ENCODE peak calls at places on chromosomes 13 and 19, in eight cellular contexts. One of them, this sample, is unnamed. For H3K27me3, the result is how much of the 10 kb centered on the place peaks cover.

GRCh38 chr19:4337906-4338440 is 654 bp downstream of the STAP2 start:
- DNase-seq in heart left ventricle: no peak
- DNase-seq in uterus: no peak
- DNase-seq in cardiac muscle cell: peak
- DNase-seq in IMR-90: no peak
- DNase-seq in lower lobe of right lung: no peak
- DNase-seq in heart right ventricle: no peak
- DNase-seq in thoracic aorta: no peak
- DNase-seq in this sample: no peak

GRCh38 chr19:6787393-6787792 is 14.9 kb downstream of the VAV1 start:
- DNase-seq in uterus: no peak
- DNase-seq in lower lobe of right lung: no peak
- DNase-seq in heart left ventricle: no peak
- DNase-seq in cardiac muscle cell: no peak
- DNase-seq in heart right ventricle: no peak
- DNase-seq in thoracic aorta: no peak
- DNase-seq in IMR-90: no peak
- DNase-seq in this sample: no peak

GRCh38 chr19:43799502-43800142 is 2.6 kb downstream of the LYPD5 start:
- DNase-seq in heart right ventricle: no peak
- DNase-seq in thoracic aorta: no peak
- DNase-seq in IMR-90: no peak
- DNase-seq in lower lobe of right lung: no peak
- DNase-seq in uterus: no peak
- DNase-seq in heart left ventricle: no peak
- DNase-seq in cardiac muscle cell: no peak
- DNase-seq in this sample: no peak

GRCh38 chr19:36963262-36963661 is 47.1 kb downstream of the ZNF568 start:
- DNase-seq in lower lobe of right lung: no peak
- DNase-seq in thoracic aorta: no peak
- DNase-seq in heart left ventricle: no peak
- DNase-seq in IMR-90: no peak
- DNase-seq in cardiac muscle cell: no peak
- DNase-seq in uterus: no peak
- DNase-seq in heart right ventricle: no peak
- DNase-seq in this sample: no peak

GRCh38 chr13:59463023-59463422 is 700.7 kb downstream of the DIAPH3 start:
- DNase-seq in uterus: no peak
- DNase-seq in heart right ventricle: no peak
- DNase-seq in thoracic aorta: no peak
- DNase-seq in heart left ventricle: no peak
- DNase-seq in IMR-90: no peak
- DNase-seq in lower lobe of right lung: no peak
- DNase-seq in cardiac muscle cell: no peak
- DNase-seq in this sample: no peak

GRCh38 chr13:37068962-37069361 is 9.5 kb upstream of the SUPT20H start:
- DNase-seq in heart right ventricle: no peak
- DNase-seq in cardiac muscle cell: peak
- DNase-seq in heart left ventricle: no peak
- DNase-seq in uterus: no peak
- DNase-seq in lower lobe of right lung: no peak
- DNase-seq in IMR-90: peak
- DNase-seq in thoracic aorta: no peak
- DNase-seq in this sample: no peak

GRCh38 chr13:73401769-73402168 is 343.0 kb downstream of the KLF5 start:
- DNase-seq in lower lobe of right lung: no peak
- DNase-seq in IMR-90: no peak
- DNase-seq in heart left ventricle: no peak
- DNase-seq in uterus: no peak
- DNase-seq in heart right ventricle: no peak
- DNase-seq in thoracic aorta: no peak
- DNase-seq in cardiac muscle cell: no peak
- DNase-seq in this sample: no peak

GRCh38 chr19:33490041-33490451 is 31.5 kb downstream of the PEPD start:
- DNase-seq in thoracic aorta: no peak
- DNase-seq in heart right ventricle: no peak
- DNase-seq in IMR-90: no peak
- DNase-seq in lower lobe of right lung: peak
- DNase-seq in cardiac muscle cell: no peak
- DNase-seq in uterus: no peak
- DNase-seq in heart left ventricle: no peak
- DNase-seq in this sample: no peak

GRCh38 chr19:50861025-50861424 is 6.3 kb downstream of the KLK3 start:
- DNase-seq in IMR-90: no peak
- DNase-seq in cardiac muscle cell: no peak
- DNase-seq in thoracic aorta: no peak
- DNase-seq in heart right ventricle: no peak
- DNase-seq in lower lobe of right lung: no peak
- DNase-seq in uterus: no peak
- DNase-seq in heart left ventricle: no peak
- DNase-seq in this sample: no peak

GRCh38 chr13:101552797-101553196 is 100.3 kb downstream of the ITGBL1 start:
- DNase-seq in heart left ventricle: no peak
- DNase-seq in IMR-90: peak
- DNase-seq in lower lobe of right lung: no peak
- DNase-seq in heart right ventricle: no peak
- DNase-seq in cardiac muscle cell: peak
- DNase-seq in thoracic aorta: no peak
- DNase-seq in uterus: no peak
- DNase-seq in this sample: no peak

GRCh38 chr13:100722517-100722916 is 47.9 kb upstream of the TMTC4 start:
- DNase-seq in uterus: no peak
- DNase-seq in heart right ventricle: no peak
- DNase-seq in cardiac muscle cell: no peak
- DNase-seq in IMR-90: no peak
- DNase-seq in thoracic aorta: no peak
- DNase-seq in heart left ventricle: no peak
- DNase-seq in lower lobe of right lung: no peak
- DNase-seq in this sample: no peak

GRCh38 chr19:27867981-27868380 is 1345.0 kb downstream of the UQCRFS1 start:
- DNase-seq in heart left ventricle: no peak
- DNase-seq in thoracic aorta: no peak
- DNase-seq in IMR-90: no peak
- DNase-seq in uterus: no peak
- DNase-seq in cardiac muscle cell: no peak
- DNase-seq in lower lobe of right lung: no peak
- DNase-seq in heart right ventricle: no peak
- DNase-seq in this sample: no peak

GRCh38 chr19:2926341-2927031 is 18.3 kb downstream of the ZNF77 start:
- DNase-seq in uterus: no peak
- DNase-seq in cardiac muscle cell: no peak
- DNase-seq in IMR-90: no peak
- DNase-seq in heart left ventricle: no peak
- DNase-seq in heart right ventricle: no peak
- DNase-seq in lower lobe of right lung: no peak
- DNase-seq in thoracic aorta: no peak
- DNase-seq in this sample: no peak

GRCh38 chr13:31686660-31687430 is 52.5 kb upstream of the RXFP2 start:
- DNase-seq in thoracic aorta: no peak
- DNase-seq in heart left ventricle: no peak
- DNase-seq in cardiac muscle cell: peak
- DNase-seq in IMR-90: no peak
- DNase-seq in lower lobe of right lung: no peak
- DNase-seq in uterus: no peak
- DNase-seq in heart right ventricle: no peak
- DNase-seq in this sample: no peak

GRCh38 chr13:23707674-23708073 is 137.5 kb downstream of the TNFRSF19 start:
- DNase-seq in heart right ventricle: no peak
- DNase-seq in IMR-90: peak
- DNase-seq in cardiac muscle cell: peak
- DNase-seq in lower lobe of right lung: no peak
- DNase-seq in thoracic aorta: no peak
- DNase-seq in heart left ventricle: no peak
- DNase-seq in uterus: no peak
- DNase-seq in this sample: no peak

DNA sequence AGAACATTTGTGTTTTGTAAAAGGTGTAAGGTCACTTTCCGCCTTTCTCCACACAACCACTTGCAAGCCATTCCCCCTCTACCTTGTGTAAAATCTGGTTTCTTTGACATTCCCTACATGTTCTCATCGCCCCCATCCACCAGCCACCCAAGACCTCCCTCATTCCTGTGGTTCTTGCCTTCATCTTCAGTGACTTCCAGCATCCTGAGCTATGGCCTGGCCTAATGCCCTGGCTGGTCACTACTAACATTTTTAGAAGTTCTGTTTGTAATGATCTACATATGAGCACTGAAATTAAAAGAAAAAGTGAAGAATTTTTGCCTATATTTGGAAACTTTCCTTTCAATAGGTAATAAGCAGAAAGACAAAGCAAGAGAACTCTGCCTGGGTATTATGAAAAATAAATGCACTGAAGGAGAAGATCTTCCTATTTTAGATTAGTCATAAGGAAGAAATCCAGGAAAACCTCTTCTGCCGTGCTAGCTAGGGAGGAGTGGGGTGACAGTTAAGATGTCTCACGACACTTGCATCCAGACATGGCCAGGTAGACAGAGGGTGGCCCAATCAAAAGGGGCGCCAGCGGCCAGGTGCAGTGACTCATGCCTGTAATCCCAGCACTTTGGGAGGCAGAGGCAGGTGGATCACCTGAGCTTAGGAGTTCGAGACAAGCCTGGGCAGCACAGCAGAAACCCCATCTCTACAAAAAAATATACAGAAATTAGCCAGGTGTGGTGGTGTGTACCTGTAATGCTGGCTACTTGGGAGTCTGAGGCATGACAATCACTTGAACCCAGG is 28.1 kb upstream of the MPHOSPH8 start:
- DNase-seq in lower lobe of right lung: no peak
- DNase-seq in heart right ventricle: no peak
- DNase-seq in thoracic aorta: no peak
- DNase-seq in IMR-90: peak
- DNase-seq in heart left ventricle: peak
- DNase-seq in uterus: no peak
- DNase-seq in cardiac muscle cell: no peak
- DNase-seq in this sample: no peak
- H3K4me3 ChIP-seq in lower lobe of right lung: no peak
- H3K4me3 ChIP-seq in heart right ventricle: no peak
- H3K4me3 ChIP-seq in thoracic aorta: no peak
- H3K4me3 ChIP-seq in IMR-90: no peak
- H3K4me3 ChIP-seq in heart left ventricle: no peak
- H3K4me3 ChIP-seq in uterus: no peak
- H3K4me3 ChIP-seq in cardiac muscle cell: no peak
- H3K4me3 ChIP-seq in this sample: no peak

DNA sequence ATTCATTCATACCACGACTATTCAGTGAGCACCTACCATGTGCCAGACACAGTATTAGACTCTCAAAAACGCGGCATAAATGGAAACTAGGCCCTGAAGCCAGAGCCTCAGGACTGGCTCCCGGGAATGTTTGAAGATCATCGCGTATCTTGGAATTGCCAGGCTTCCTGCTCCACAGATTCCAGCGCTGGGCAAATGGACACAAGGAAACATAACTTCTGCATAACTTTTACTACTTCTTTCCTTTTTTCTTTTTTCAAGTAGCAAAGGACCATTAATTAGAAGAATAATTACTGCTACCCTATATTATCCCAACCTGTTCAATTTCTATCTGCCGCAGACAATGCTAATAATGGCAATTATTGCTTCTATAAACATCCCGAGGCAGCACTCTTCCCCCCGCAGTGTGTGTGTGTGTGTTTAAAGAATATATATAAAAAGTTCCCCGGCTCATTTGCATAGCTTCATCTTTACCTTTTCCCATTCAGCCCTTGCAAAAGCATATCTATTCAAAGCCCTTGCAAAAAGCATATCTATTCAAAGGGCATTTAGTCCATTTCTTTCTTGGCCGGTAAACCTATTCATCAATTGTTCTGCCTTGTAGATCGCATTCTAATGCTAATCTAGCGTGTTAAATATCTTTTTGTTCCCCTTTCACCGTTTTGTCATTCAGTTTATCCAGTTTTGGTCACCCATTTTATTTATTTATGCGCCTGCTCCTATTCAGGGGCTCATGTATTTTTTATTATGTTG is 6.1 kb downstream of the SOX21 start:
- DNase-seq in heart right ventricle: no peak
- DNase-seq in IMR-90: no peak
- DNase-seq in uterus: no peak
- DNase-seq in thoracic aorta: no peak
- DNase-seq in cardiac muscle cell: no peak
- DNase-seq in heart left ventricle: no peak
- DNase-seq in lower lobe of right lung: no peak
- DNase-seq in this sample: no peak
- H3K27me3 ChIP-seq in heart right ventricle: half or more
- H3K27me3 ChIP-seq in IMR-90: half or more
- H3K27me3 ChIP-seq in uterus: half or more
- H3K27me3 ChIP-seq in thoracic aorta: under half
- H3K27me3 ChIP-seq in cardiac muscle cell: half or more
- H3K27me3 ChIP-seq in heart left ventricle: half or more
- H3K27me3 ChIP-seq in lower lobe of right lung: half or more
- H3K27me3 ChIP-seq in this sample: half or more

GRCh38 chr13:66618702-66619101 is 611.4 kb downstream of the PCDH9 start:
- DNase-seq in lower lobe of right lung: no peak
- DNase-seq in IMR-90: peak
- DNase-seq in uterus: no peak
- DNase-seq in heart right ventricle: no peak
- DNase-seq in heart left ventricle: no peak
- DNase-seq in cardiac muscle cell: peak
- DNase-seq in thoracic aorta: no peak
- DNase-seq in this sample: no peak
- TF ChIP-seq CTCF in lower lobe of right lung: peak
- TF ChIP-seq CTCF in IMR-90: peak
- TF ChIP-seq CTCF in uterus: no peak
- TF ChIP-seq CTCF in heart right ventricle: peak
- TF ChIP-seq CTCF in heart left ventricle: peak
- TF ChIP-seq CTCF in cardiac muscle cell: peak
- TF ChIP-seq CTCF in thoracic aorta: no peak
- TF ChIP-seq CTCF in this sample: peak

GRCh38 chr19:30222428-30222873 is 149.7 kb upstream of the ZNF536 start:
- DNase-seq in uterus: no peak
- DNase-seq in IMR-90: no peak
- DNase-seq in cardiac muscle cell: no peak
- DNase-seq in thoracic aorta: no peak
- DNase-seq in lower lobe of right lung: no peak
- DNase-seq in heart left ventricle: no peak
- DNase-seq in heart right ventricle: peak
- DNase-seq in this sample: no peak

GRCh38 chr19:30224689-30225606 is 147.2 kb upstream of the ZNF536 start:
- DNase-seq in cardiac muscle cell: peak
- DNase-seq in heart left ventricle: no peak
- DNase-seq in IMR-90: no peak
- DNase-seq in lower lobe of right lung: no peak
- DNase-seq in heart right ventricle: no peak
- DNase-seq in thoracic aorta: no peak
- DNase-seq in uterus: no peak
- DNase-seq in this sample: no peak

GRCh38 chr19:30222993-30223865 is 149.0 kb upstream of the ZNF536 start:
- DNase-seq in cardiac muscle cell: no peak
- DNase-seq in heart right ventricle: no peak
- DNase-seq in heart left ventricle: no peak
- DNase-seq in lower lobe of right lung: no peak
- DNase-seq in IMR-90: no peak
- DNase-seq in uterus: no peak
- DNase-seq in thoracic aorta: no peak
- DNase-seq in this sample: no peak

GRCh38 chr19:30225615-30226463 is 146.3 kb upstream of the ZNF536 start:
- DNase-seq in lower lobe of right lung: no peak
- DNase-seq in uterus: no peak
- DNase-seq in heart right ventricle: no peak
- DNase-seq in cardiac muscle cell: no peak
- DNase-seq in heart left ventricle: no peak
- DNase-seq in thoracic aorta: no peak
- DNase-seq in IMR-90: no peak
- DNase-seq in this sample: no peak

GRCh38 chr19:30223866-30224688 is 148.1 kb upstream of the ZNF536 start:
- DNase-seq in lower lobe of right lung: no peak
- DNase-seq in cardiac muscle cell: no peak
- DNase-seq in heart left ventricle: no peak
- DNase-seq in uterus: no peak
- DNase-seq in heart right ventricle: no peak
- DNase-seq in thoracic aorta: no peak
- DNase-seq in IMR-90: no peak
- DNase-seq in this sample: no peak
- H3K4me3 ChIP-seq in lower lobe of right lung: no peak
- H3K4me3 ChIP-seq in cardiac muscle cell: no peak
- H3K4me3 ChIP-seq in heart left ventricle: peak
- H3K4me3 ChIP-seq in uterus: no peak
- H3K4me3 ChIP-seq in heart right ventricle: peak
- H3K4me3 ChIP-seq in thoracic aorta: no peak
- H3K4me3 ChIP-seq in IMR-90: no peak
- H3K4me3 ChIP-seq in this sample: no peak